ENCODE peak calls at places on chromosomes 11 and 22, in nine cellular contexts. B is pancreas; O is CD4-positive, CD25-positive, alpha-beta regulatory T cell; W is kidney; S is HFF-Myc; G is PC-9; Y is endothelial cell of umbilical vein; H is neuronal stem cell; I is CD8-positive, alpha-beta memory T cell. L is an unnamed sample.

GRCh38 chr11:73095613-73096012 is 46.5 kb downstream of the FCHSD2 start:
- DNase-seq in B (no peak), O (no peak), W (no peak), S (no peak), G (no peak), Y (no peak), H (no peak), I (no peak), L (no peak)

GRCh38 chr11:18010271-18010670 is 2.6 kb downstream of the SERGEF start:
- DNase-seq in B (no peak), O (peak), W (no peak), S (no peak), G (no peak), Y (no peak), H (no peak), I (peak), L (no peak)

GRCh38 chr22:19579880-19580279 is 55.7 kb upstream of the CLDN5 start:
- DNase-seq in B (no peak), O (no peak), W (peak), S (no peak), G (no peak), Y (peak), H (no peak), I (no peak), L (no peak)

GRCh38 chr11:114399903-114400221 is 449 bp downstream of the C11orf71 start:
- DNase-seq in B (peak), O (no peak), W (no peak), S (no peak), G (no peak), Y (no peak), H (no peak), I (no peak), L (peak)

GRCh38 chr22:49929553-49929979 is 11.1 kb downstream of the CRELD2 start:
- DNase-seq in B (no peak), O (peak), W (no peak), S (no peak), G (peak), Y (no peak), H (peak), I (peak), L (peak)

GRCh38 chr22:50199836-50200332 is 927 bp upstream of the SELENOO start:
- DNase-seq in B (peak), O (no peak), W (no peak), S (no peak), G (no peak), Y (no peak), H (no peak), I (no peak), L (no peak)

GRCh38 chr22:22787805-22788459 is 99.7 kb upstream of the IGLL5 start:
- DNase-seq in B (peak), O (peak), W (peak), S (peak), G (peak), Y (peak), H (peak), I (peak), L (no peak)

GRCh38 chr11:2825261-2825885 is 60.2 kb downstream of the CDKN1C start:
- DNase-seq in B (peak), O (no peak), W (peak), S (no peak), G (peak), Y (peak), H (no peak), I (no peak), L (peak)

GRCh38 chr11:83823461-83824025 is 537.4 kb upstream of the CCDC90B start:
- DNase-seq in B (no peak), O (no peak), W (no peak), S (no peak), G (no peak), Y (peak), H (no peak), I (no peak), L (no peak)

GRCh38 chr11:27192184-27192583 is 151.6 kb downstream of the BBOX1 start:
- DNase-seq in B (no peak), O (no peak), W (no peak), S (no peak), G (no peak), Y (no peak), H (no peak), I (no peak), L (no peak)

GRCh38 chr22:39179401-39179827 is 26.9 kb upstream of the CBX7 start:
- DNase-seq in B (no peak), O (no peak), W (no peak), S (no peak), G (no peak), Y (no peak), H (no peak), I (no peak), L (no peak)

DNA sequence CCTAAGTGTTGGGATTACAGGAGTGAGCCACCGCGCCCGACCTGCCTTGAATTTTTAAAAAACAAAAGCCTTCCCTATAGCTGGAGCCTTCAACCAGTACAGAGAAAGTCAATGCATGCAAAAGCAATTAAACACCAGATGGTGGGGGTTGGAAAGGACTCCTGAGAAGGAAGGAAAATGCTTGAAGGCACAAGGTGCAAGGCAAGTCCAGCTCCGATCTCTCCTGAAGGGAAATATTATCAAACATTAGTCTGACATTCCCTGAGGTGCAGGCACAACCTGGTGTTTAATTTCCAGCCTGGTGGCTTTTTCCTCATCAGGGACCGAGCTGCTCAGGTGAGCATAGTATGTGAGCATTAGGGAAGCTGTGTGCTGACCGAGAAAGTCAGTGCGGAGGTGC is 12.9 kb upstream of the RAPSN start:
- DNase-seq in B (no peak), O (no peak), W (peak), S (no peak), G (no peak), Y (no peak), H (no peak), I (no peak), L (peak)
- H3K4me3 ChIP-seq in B (no peak), O (no peak), W (no peak), S (no peak), G (no peak), Y (no peak), H (no peak), I (no peak), L (no peak)

GRCh38 chr22:37426532-37427127 is 649 bp downstream of the ELFN2 start:
- DNase-seq in B (no peak), O (no peak), W (no peak), S (no peak), G (no peak), Y (no peak), H (no peak), I (no peak), L (no peak)
- H3K4me3 ChIP-seq in B (no peak), O (no peak), W (no peak), S (peak), G (peak), Y (peak), H (peak), I (no peak), L (no peak)

GRCh38 chr11:57349491-57350274 is 11.5 kb downstream of the P2RX3 start:
- DNase-seq in B (peak), O (peak), W (peak), S (no peak), G (peak), Y (peak), H (peak), I (peak), L (peak)
- H3K4me3 ChIP-seq in B (no peak), O (no peak), W (no peak), S (no peak), G (no peak), Y (no peak), H (no peak), I (no peak), L (no peak)

GRCh38 chr11:69982675-69983570 is 95.2 kb upstream of the ANO1 start:
- DNase-seq in B (no peak), O (no peak), W (peak), S (no peak), G (no peak), Y (no peak), H (no peak), I (no peak), L (no peak)
- H3K4me3 ChIP-seq in B (no peak), O (no peak), W (no peak), S (no peak), G (no peak), Y (no peak), H (no peak), I (no peak), L (no peak)

GRCh38 chr11:67596753-67597300 is 9.9 kb upstream of the NDUFV1 start:
- DNase-seq in B (no peak), O (no peak), W (no peak), S (no peak), G (no peak), Y (no peak), H (no peak), I (no peak), L (no peak)

GRCh38 chr11:67599149-67599548 is 7.6 kb upstream of the NDUFV1 start:
- DNase-seq in B (no peak), O (no peak), W (no peak), S (no peak), G (no peak), Y (no peak), H (no peak), I (no peak), L (no peak)

GRCh38 chr11:67604815-67605214 is 1.9 kb upstream of the NDUFV1 start:
- DNase-seq in B (no peak), O (no peak), W (no peak), S (no peak), G (no peak), Y (no peak), H (no peak), I (no peak), L (no peak)

GRCh38 chr11:67600324-67601029 is 6.3 kb upstream of the NDUFV1 start:
- DNase-seq in B (no peak), O (no peak), W (no peak), S (no peak), G (no peak), Y (no peak), H (no peak), I (no peak), L (no peak)

DNA sequence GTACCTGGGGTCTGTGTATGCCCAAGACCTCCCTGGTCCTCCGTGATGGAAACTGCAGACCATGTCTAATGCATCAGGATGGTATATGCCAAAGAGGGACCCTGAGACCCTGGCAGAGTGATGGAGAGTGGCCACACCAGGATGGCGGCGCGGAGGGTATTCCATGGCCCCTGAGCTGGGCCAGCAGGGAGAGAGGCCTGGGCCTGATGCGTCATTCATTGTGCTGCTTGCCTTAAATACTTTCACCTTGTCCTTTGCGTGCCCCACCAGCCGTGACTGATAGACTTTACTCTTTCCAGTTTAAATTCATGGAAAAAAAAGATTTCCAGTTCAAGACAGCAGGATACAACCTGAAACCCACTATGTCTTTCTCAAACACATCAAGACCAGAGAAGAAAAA is 5.6 kb upstream of the NDUFV1 start:
- DNase-seq in B (no peak), O (no peak), W (no peak), S (no peak), G (no peak), Y (no peak), H (no peak), I (no peak), L (no peak)
- H3K4me3 ChIP-seq in B (no peak), O (no peak), W (no peak), S (no peak), G (no peak), Y (no peak), H (peak), I (no peak), L (no peak)

GRCh38 chr22:28977481-28977971 is 84.1 kb downstream of the C22orf31 start:
- DNase-seq in B (no peak), O (no peak), W (no peak), S (no peak), G (peak), Y (peak), H (no peak), I (no peak), L (no peak)
- H3K4me3 ChIP-seq in B (no peak), O (no peak), W (peak), S (peak), G (no peak), Y (peak), H (no peak), I (no peak), L (peak)

L was measured in upper lobe of right lung.